ENCODE peak calls at places on chromosomes 1 and 21, in six cellular contexts. One of them, this sample, is unnamed.

GRCh38 chr1:64392109-64392508 is 77.8 kb upstream of the CACHD1 start:
- DNase-seq in cardiac muscle cell: no peak
- DNase-seq in skeletal muscle cell: no peak
- DNase-seq in neural progenitor cell: peak; percentile 81
- DNase-seq in dorsolateral prefrontal cortex: no peak
- DNase-seq in GM06990: no peak
- DNase-seq in this sample: no peak

GRCh38 chr1:81976539-81976938 is 175.8 kb downstream of the ADGRL2 start:
- DNase-seq in cardiac muscle cell: no peak
- DNase-seq in skeletal muscle cell: no peak
- DNase-seq in neural progenitor cell: no peak
- DNase-seq in dorsolateral prefrontal cortex: no peak
- DNase-seq in GM06990: no peak
- DNase-seq in this sample: no peak

GRCh38 chr1:2965676-2966075 is 55.6 kb upstream of the ACTRT2 start:
- DNase-seq in cardiac muscle cell: no peak
- DNase-seq in skeletal muscle cell: no peak
- DNase-seq in neural progenitor cell: no peak
- DNase-seq in dorsolateral prefrontal cortex: no peak
- DNase-seq in GM06990: no peak
- DNase-seq in this sample: no peak

GRCh38 chr1:167454304-167454928 is 63.9 kb downstream of the CD247 start:
- DNase-seq in cardiac muscle cell: no peak
- DNase-seq in skeletal muscle cell: no peak
- DNase-seq in neural progenitor cell: no peak
- DNase-seq in dorsolateral prefrontal cortex: peak; percentile 44
- DNase-seq in GM06990: no peak
- DNase-seq in this sample: no peak

GRCh38 chr1:228174482-228175315 is 9.1 kb downstream of the IBA57 start:
- DNase-seq in cardiac muscle cell: peak; percentile 7
- DNase-seq in skeletal muscle cell: no peak
- DNase-seq in neural progenitor cell: peak; percentile 71
- DNase-seq in dorsolateral prefrontal cortex: no peak
- DNase-seq in GM06990: no peak
- DNase-seq in this sample: no peak

GRCh38 chr21:19507682-19508260 is 1104.2 kb upstream of the TMPRSS15 start:
- DNase-seq in cardiac muscle cell: no peak
- DNase-seq in skeletal muscle cell: no peak
- DNase-seq in neural progenitor cell: peak; percentile 31
- DNase-seq in dorsolateral prefrontal cortex: no peak
- DNase-seq in GM06990: no peak
- DNase-seq in this sample: no peak

GRCh38 chr1:215599418-215599817 is 32.3 kb downstream of the KCTD3 start:
- DNase-seq in cardiac muscle cell: peak; percentile 74
- DNase-seq in skeletal muscle cell: peak; percentile 45
- DNase-seq in neural progenitor cell: no peak
- DNase-seq in dorsolateral prefrontal cortex: no peak
- DNase-seq in GM06990: no peak
- DNase-seq in this sample: no peak

GRCh38 chr1:160973491-160973890 is 18.9 kb upstream of the ITLN2 start:
- DNase-seq in cardiac muscle cell: no peak
- DNase-seq in skeletal muscle cell: no peak
- DNase-seq in neural progenitor cell: no peak
- DNase-seq in dorsolateral prefrontal cortex: no peak
- DNase-seq in GM06990: no peak
- DNase-seq in this sample: no peak

GRCh38 chr1:8252266-8252951 is 65.5 kb upstream of the SLC45A1 start:
- DNase-seq in cardiac muscle cell: no peak
- DNase-seq in skeletal muscle cell: no peak
- DNase-seq in neural progenitor cell: no peak
- DNase-seq in dorsolateral prefrontal cortex: no peak
- DNase-seq in GM06990: no peak
- DNase-seq in this sample: no peak

GRCh38 chr21:45262616-45263015 is 25.1 kb downstream of the POFUT2 start:
- DNase-seq in cardiac muscle cell: no peak
- DNase-seq in skeletal muscle cell: no peak
- DNase-seq in neural progenitor cell: no peak
- DNase-seq in dorsolateral prefrontal cortex: no peak
- DNase-seq in GM06990: no peak
- DNase-seq in this sample: no peak

GRCh38 chr1:242876021-242876420 is 351.5 kb upstream of the PLD5 start:
- DNase-seq in cardiac muscle cell: no peak
- DNase-seq in skeletal muscle cell: no peak
- DNase-seq in neural progenitor cell: no peak
- DNase-seq in dorsolateral prefrontal cortex: no peak
- DNase-seq in GM06990: no peak
- DNase-seq in this sample: no peak

GRCh38 chr1:152182942-152183341 is 23.9 kb upstream of the RPTN start:
- DNase-seq in cardiac muscle cell: peak; percentile 89
- DNase-seq in skeletal muscle cell: peak; percentile 79
- DNase-seq in neural progenitor cell: no peak
- DNase-seq in dorsolateral prefrontal cortex: no peak
- DNase-seq in GM06990: no peak
- DNase-seq in this sample: peak; percentile 79

GRCh38 chr1:231885209-231885854 is 258.7 kb downstream of the DISC1 start:
- DNase-seq in cardiac muscle cell: peak; percentile 73
- DNase-seq in skeletal muscle cell: no peak
- DNase-seq in neural progenitor cell: no peak
- DNase-seq in dorsolateral prefrontal cortex: no peak
- DNase-seq in GM06990: no peak
- DNase-seq in this sample: no peak

GRCh38 chr1:81811757-81812371 is 11.1 kb downstream of the ADGRL2 start:
- DNase-seq in cardiac muscle cell: no peak
- DNase-seq in skeletal muscle cell: no peak
- DNase-seq in neural progenitor cell: no peak
- DNase-seq in dorsolateral prefrontal cortex: no peak
- DNase-seq in GM06990: no peak
- DNase-seq in this sample: no peak

GRCh38 chr1:107750364-107750959 is 214.5 kb downstream of the VAV3 start:
- DNase-seq in cardiac muscle cell: peak; percentile 67
- DNase-seq in skeletal muscle cell: peak; percentile 19
- DNase-seq in neural progenitor cell: peak; percentile 82
- DNase-seq in dorsolateral prefrontal cortex: peak; percentile 30
- DNase-seq in GM06990: no peak
- DNase-seq in this sample: peak; percentile 52

GRCh38 chr1:41914515-41914914 is 4.2 kb downstream of the HIVEP3 start:
- DNase-seq in cardiac muscle cell: no peak
- DNase-seq in skeletal muscle cell: no peak
- DNase-seq in neural progenitor cell: no peak
- DNase-seq in dorsolateral prefrontal cortex: no peak
- DNase-seq in GM06990: no peak
- DNase-seq in this sample: no peak
- H3K4me3 ChIP-seq in cardiac muscle cell: no peak overlapping the region
- H3K4me3 ChIP-seq in skeletal muscle cell: no peak overlapping the region
- H3K4me3 ChIP-seq in neural progenitor cell: no peak overlapping the region
- H3K4me3 ChIP-seq in dorsolateral prefrontal cortex: no peak overlapping the region
- H3K4me3 ChIP-seq in GM06990: no peak overlapping the region
- H3K4me3 ChIP-seq in this sample: no peak overlapping the region

DNA sequence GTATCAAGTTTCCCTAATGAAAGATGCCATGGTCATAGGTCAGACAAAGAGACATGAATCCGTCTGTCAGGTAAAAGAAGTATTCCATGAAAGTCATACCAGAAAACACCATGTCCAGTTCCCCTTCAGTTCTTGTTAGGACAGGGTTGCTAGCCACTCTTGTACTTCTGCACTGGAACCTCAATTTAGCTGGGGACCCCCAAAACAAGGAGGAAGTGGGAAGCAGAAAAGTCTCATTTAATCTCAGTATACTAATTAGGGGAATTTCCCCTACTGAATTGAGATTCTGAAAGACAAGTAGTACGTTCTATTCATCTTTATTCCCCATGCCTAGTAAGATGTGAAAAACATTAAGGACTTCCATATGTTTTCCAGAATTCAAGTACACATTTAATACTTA is 1289.9 kb upstream of the B3GALT2 start:
- DNase-seq in cardiac muscle cell: no peak
- DNase-seq in skeletal muscle cell: no peak
- DNase-seq in neural progenitor cell: no peak
- DNase-seq in dorsolateral prefrontal cortex: no peak
- DNase-seq in GM06990: no peak
- DNase-seq in this sample: no peak
- H3K4me3 ChIP-seq in cardiac muscle cell: no peak overlapping the region
- H3K4me3 ChIP-seq in skeletal muscle cell: no peak overlapping the region
- H3K4me3 ChIP-seq in neural progenitor cell: no peak overlapping the region
- H3K4me3 ChIP-seq in dorsolateral prefrontal cortex: no peak overlapping the region
- H3K4me3 ChIP-seq in GM06990: no peak overlapping the region
- H3K4me3 ChIP-seq in this sample: no peak overlapping the region

DNA sequence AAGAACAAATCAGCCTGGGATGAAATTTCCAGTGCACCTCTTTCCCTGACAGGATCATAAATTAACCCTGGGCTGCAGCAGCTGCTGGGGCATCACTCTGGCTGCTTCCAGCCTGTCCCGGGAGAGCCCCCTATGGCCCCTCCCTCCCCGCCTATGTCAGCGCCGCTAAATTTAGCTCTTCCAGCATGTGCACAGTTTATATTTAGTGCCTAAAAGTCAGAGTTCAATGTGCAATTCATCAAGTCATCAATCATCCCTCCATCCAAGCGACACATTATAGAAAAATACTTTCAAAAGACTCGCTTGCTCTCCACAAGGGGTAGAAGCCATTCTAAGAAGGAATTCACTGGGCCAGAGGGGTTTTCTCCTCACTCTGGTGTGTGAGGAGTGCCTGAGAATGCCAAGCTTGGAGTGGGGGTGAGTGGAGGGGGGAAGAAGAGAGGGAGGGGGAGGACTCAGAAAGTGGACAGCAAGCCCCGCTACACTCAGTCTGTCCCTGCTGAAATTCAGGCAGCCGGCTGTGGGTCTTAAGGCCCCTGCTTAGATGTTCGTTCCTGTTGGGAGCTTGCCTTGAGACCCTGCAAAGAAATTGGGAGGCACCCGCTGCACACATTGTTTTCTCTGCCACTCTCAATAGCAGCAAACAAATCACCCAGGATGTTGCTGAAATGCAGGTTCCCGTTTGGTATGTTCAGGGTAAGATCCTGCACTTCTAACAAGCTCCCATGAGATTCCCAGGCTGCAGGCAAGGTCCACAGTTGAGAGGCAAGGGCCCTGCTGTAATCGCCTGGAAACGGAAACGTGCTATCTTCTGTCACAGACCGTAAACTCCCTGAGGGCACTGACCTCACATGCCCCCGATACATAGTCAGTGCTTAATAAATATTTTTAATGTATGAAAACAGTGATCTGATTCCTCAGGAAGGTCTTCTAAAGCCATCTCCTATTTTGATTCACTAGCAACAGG is 37.6 kb downstream of the XCL1 start:
- DNase-seq in cardiac muscle cell: no peak
- DNase-seq in skeletal muscle cell: peak; percentile 41
- DNase-seq in neural progenitor cell: peak; percentile 40
- DNase-seq in dorsolateral prefrontal cortex: no peak
- DNase-seq in GM06990: no peak
- DNase-seq in this sample: no peak
- H3K4me3 ChIP-seq in cardiac muscle cell: no peak overlapping the region
- H3K4me3 ChIP-seq in skeletal muscle cell: no peak overlapping the region
- H3K4me3 ChIP-seq in neural progenitor cell: no peak overlapping the region
- H3K4me3 ChIP-seq in dorsolateral prefrontal cortex: peak overlapping the region; percentile 21
- H3K4me3 ChIP-seq in GM06990: no peak overlapping the region
- H3K4me3 ChIP-seq in this sample: no peak overlapping the region

GRCh38 chr21:29737188-29737587 is 202.6 kb downstream of the GRIK1 start:
- DNase-seq in cardiac muscle cell: no peak
- DNase-seq in skeletal muscle cell: no peak
- DNase-seq in neural progenitor cell: no peak
- DNase-seq in dorsolateral prefrontal cortex: no peak
- DNase-seq in GM06990: no peak
- DNase-seq in this sample: no peak
- H3K4me3 ChIP-seq in cardiac muscle cell: no peak overlapping the region
- H3K4me3 ChIP-seq in skeletal muscle cell: no peak overlapping the region
- H3K4me3 ChIP-seq in neural progenitor cell: no peak overlapping the region
- H3K4me3 ChIP-seq in dorsolateral prefrontal cortex: no peak overlapping the region
- H3K4me3 ChIP-seq in GM06990: no peak overlapping the region
- H3K4me3 ChIP-seq in this sample: no peak overlapping the region

GRCh38 chr1:1125945-1126344 is 10.1 kb upstream of the C1orf159 start:
- DNase-seq in cardiac muscle cell: no peak
- DNase-seq in skeletal muscle cell: no peak
- DNase-seq in neural progenitor cell: no peak
- DNase-seq in dorsolateral prefrontal cortex: no peak
- DNase-seq in GM06990: no peak
- DNase-seq in this sample: no peak

GRCh38 chr1:1132042-1132927 is 16.4 kb upstream of the C1orf159 start:
- DNase-seq in cardiac muscle cell: no peak
- DNase-seq in skeletal muscle cell: no peak
- DNase-seq in neural progenitor cell: no peak
- DNase-seq in dorsolateral prefrontal cortex: no peak
- DNase-seq in GM06990: no peak
- DNase-seq in this sample: no peak

GRCh38 chr1:1127551-1128451 is 11.9 kb upstream of the C1orf159 start:
- DNase-seq in cardiac muscle cell: no peak
- DNase-seq in skeletal muscle cell: no peak
- DNase-seq in neural progenitor cell: no peak
- DNase-seq in dorsolateral prefrontal cortex: no peak
- DNase-seq in GM06990: no peak
- DNase-seq in this sample: no peak

GRCh38 chr1:1128454-1129139 is 12.7 kb upstream of the C1orf159 start:
- DNase-seq in cardiac muscle cell: no peak
- DNase-seq in skeletal muscle cell: no peak
- DNase-seq in neural progenitor cell: no peak
- DNase-seq in dorsolateral prefrontal cortex: no peak
- DNase-seq in GM06990: no peak
- DNase-seq in this sample: no peak

DNA sequence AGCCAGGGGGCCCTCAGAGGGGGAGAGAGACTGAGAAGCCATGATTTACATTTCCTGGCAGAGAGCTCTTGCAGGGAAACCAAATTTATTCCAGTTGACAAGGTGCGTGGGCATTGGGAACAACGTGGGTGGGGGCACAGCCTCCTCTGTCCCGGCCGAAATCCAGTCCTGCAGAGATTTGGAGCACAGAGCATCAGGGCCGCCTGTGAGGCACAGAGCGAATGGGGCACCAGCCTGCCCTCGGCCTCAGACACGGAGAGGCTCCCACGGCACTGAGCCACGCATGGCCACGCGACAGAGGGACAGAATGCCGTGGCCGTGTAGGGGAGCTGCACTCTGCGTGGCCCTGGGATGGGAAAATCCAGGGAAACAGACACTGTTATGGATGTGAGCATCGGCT is 13.4 kb upstream of the C1orf159 start:
- DNase-seq in cardiac muscle cell: no peak
- DNase-seq in skeletal muscle cell: no peak
- DNase-seq in neural progenitor cell: no peak
- DNase-seq in dorsolateral prefrontal cortex: no peak
- DNase-seq in GM06990: no peak
- DNase-seq in this sample: no peak
- H3K4me3 ChIP-seq in cardiac muscle cell: no peak overlapping the region
- H3K4me3 ChIP-seq in skeletal muscle cell: no peak overlapping the region
- H3K4me3 ChIP-seq in neural progenitor cell: no peak overlapping the region
- H3K4me3 ChIP-seq in dorsolateral prefrontal cortex: no peak overlapping the region
- H3K4me3 ChIP-seq in GM06990: no peak overlapping the region
- H3K4me3 ChIP-seq in this sample: no peak overlapping the region

DNA sequence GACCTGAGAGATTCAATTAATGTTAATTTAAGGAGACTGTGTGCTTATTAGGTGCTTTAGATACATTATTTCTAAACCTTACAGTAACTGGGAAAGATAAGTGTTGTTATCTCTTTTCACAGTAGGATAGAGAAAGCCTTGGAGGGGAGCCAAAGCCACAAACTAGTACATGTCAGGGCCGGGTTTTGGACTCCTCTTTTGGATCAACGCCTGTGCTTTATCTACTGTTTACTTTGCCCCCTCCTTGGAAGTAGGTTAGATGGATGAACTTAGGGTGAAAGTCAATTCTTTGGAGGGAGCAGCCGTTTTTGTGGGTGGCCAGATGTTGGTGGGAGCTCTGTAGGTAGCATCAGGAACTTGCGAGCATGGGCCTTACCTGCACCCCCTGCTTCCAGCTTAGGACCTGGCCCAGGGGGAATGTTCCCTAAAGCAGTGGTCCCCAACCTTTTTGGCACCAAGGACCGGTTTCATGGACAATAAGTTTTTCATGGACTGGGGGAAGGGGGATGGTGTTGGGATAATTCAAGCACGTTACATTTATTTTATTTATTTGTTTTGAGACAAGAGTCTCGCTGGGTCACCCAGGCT is 1.7 kb downstream of the HHAT start:
- DNase-seq in cardiac muscle cell: peak; percentile 64
- DNase-seq in skeletal muscle cell: no peak
- DNase-seq in neural progenitor cell: no peak
- DNase-seq in dorsolateral prefrontal cortex: no peak
- DNase-seq in GM06990: no peak
- DNase-seq in this sample: no peak
- H3K4me3 ChIP-seq in cardiac muscle cell: no peak overlapping the region
- H3K4me3 ChIP-seq in skeletal muscle cell: no peak overlapping the region
- H3K4me3 ChIP-seq in neural progenitor cell: no peak overlapping the region
- H3K4me3 ChIP-seq in dorsolateral prefrontal cortex: no peak overlapping the region
- H3K4me3 ChIP-seq in GM06990: no peak overlapping the region
- H3K4me3 ChIP-seq in this sample: no peak overlapping the region